ENCODE peak calls at places on chromosomes 11 and 22, in four cellular contexts. W is endodermal cell, E is choroid plexus epithelial cell, C is HFF-Myc. N is an unnamed sample.

GRCh38 chr11:76566811-76567210 is 103.7 kb downstream of the LRRC32 start:
- DNase-seq in C (no peak), W (no peak), E (peak), N (no peak)

GRCh38 chr11:71363721-71364120 is 84.5 kb downstream of the DHCR7 start:
- DNase-seq in E (no peak), W (no peak), C (no peak), N (no peak)

GRCh38 chr11:35014352-35014751 is 97.9 kb downstream of the PDHX start:
- DNase-seq in W (no peak), C (peak), E (peak), N (no peak)

GRCh38 chr11:65525659-65526480 is 987 bp downstream of the SCYL1 start:
- DNase-seq in C (no peak), W (no peak), E (no peak), N (no peak)

GRCh38 chr11:45087301-45087700 is 59.1 kb upstream of the PRDM11 start:
- DNase-seq in W (no peak), E (no peak), C (no peak), N (no peak)

GRCh38 chr22:19959587-19960490 is 18.2 kb upstream of the TXNRD2 start:
- DNase-seq in E (no peak), W (no peak), C (no peak), N (no peak)

GRCh38 chr11:108286369-108286768 is 63.5 kb downstream of the ATM start:
- DNase-seq in C (no peak), E (no peak), W (no peak), N (no peak)

GRCh38 chr11:131005829-131006228 is 89.5 kb upstream of the SNX19 start:
- DNase-seq in C (no peak), E (no peak), W (no peak), N (no peak)

GRCh38 chr22:50417544-50417943 is 57.3 kb downstream of the SBF1 start:
- DNase-seq in E (no peak), C (no peak), W (no peak), N (no peak)

GRCh38 chr22:20080776-20081654 is 974 bp downstream of the DGCR8 start:
- DNase-seq in C (no peak), W (peak), E (peak), N (peak)

GRCh38 chr11:83724704-83725114 is 438.5 kb upstream of the CCDC90B start:
- DNase-seq in E (peak), W (peak), C (no peak), N (peak)

GRCh38 chr11:129637983-129638776 is 177.5 kb upstream of the TMEM45B start:
- DNase-seq in C (no peak), W (no peak), E (no peak), N (no peak)

GRCh38 chr22:22700631-22701030 is 56.2 kb downstream of the GGTLC2 start:
- DNase-seq in E (no peak), W (peak), C (no peak), N (no peak)

GRCh38 chr11:93655047-93655446 is 6.4 kb upstream of the CEP295 start:
- DNase-seq in E (no peak), W (no peak), C (no peak), N (no peak)

DNA sequence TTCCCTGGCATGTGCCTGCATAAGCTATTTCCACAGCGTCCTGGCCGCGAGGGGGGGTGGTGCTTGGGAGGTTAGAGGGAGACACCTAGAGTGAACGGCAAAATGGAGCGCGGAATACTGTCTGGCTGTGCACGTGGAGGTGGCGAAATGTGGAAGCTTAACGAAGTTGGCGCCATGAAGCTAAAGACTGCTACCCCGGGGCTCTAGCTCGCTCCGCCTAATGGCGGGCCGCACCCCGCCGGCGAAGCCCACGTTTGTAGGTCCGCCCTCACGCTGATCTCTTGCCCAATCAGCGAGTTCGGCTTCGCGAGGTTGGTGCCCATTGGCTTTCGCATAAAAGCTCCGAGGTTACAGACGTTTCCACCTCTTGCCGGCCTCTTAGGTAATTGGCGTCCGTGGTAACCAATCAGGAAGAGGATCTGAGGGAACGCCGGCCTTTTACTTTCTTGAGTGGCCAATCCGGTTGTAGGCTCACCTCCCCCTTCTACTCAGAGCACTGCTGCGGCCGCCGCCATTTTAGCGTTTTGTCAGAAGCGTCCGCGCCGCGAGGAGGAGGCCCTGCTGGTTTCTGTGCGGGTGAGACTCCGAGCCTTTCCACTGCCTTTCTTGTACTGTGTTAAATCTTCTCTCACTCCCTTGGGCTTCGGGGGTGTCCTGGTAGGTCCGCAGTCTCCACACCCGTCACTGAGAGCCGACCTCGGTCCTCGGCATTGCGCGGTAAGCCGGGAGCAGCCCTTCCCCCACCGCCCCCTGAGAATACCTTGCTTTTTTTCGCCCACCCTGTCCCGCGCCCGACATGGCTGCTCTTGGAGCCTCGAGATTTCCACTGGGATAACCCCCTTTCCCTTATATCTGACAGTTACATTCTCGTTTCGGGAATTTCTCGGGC is at the start of gene RBM4:
- DNase-seq in C (peak), W (peak), E (peak), N (peak)
- TF ChIP-seq CTCF in C (no peak), W (peak), E (peak), N (no peak)

DNA sequence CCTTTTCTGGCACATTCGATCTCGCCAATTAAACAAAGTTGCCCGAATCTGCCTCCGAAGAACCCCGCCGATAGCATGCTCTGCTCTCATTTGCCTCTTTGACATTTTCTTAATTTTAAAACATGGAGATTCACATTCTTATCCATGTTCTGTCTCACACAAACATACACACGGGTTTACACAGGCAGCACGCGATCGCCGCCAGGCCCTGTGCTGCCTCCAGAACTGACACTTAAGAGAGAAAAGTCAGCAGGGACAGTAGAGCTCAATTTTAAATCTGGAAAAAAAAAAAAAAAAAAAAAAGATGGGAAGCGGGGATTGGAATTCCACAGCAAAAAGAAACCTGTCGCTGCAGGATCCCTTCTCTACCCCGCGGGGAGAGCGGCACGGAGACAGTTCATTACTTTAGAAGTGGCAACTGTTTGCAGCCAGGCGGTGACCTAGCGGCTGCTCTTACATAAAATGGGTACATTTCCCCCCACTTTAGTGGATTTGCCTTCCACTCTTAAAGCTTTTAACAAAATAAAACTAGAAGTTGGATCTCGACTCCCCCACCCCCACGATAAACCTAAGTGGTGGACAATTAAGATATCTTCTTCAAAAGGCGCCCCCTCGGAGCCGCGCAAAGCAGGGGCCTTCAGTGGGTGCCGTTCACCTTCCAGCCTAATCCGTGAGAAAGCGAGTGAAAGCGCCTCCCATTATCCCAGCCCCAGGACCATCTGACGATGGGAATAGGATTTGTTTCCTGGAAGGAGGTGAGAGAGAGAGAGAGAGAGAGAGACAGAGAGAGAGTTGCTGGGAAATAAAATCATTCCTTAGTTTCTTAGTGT is 13.7 kb downstream of the PAX6 start:
- DNase-seq in C (no peak), W (peak), E (no peak), N (no peak)
- H3K4me3 ChIP-seq in C (no peak), W (peak), E (no peak), N (no peak)

DNA sequence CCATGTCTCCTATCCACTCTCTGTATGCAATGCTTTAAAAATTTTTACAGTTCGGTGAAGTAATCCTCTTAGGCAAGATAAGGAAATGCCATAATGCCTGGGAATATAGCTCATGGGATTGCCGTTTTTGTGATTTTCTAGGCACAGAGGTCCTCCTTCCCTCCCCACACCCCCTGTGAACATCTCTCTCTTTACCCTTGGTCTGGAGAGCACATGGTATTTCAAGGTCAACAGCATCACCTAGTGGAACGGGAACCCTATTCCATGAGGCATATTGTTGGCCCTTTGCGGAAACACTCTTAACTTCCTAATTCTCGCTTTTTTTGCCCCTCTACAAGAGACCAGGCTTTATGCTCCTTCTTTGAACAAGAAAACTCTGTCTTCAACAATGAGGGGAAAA is 8.8 kb downstream of the NXPE4 start:
- DNase-seq in C (no peak), W (peak), E (peak), N (no peak)
- TF ChIP-seq CTCF in C (peak), W (peak), E (peak), N (peak)

GRCh38 chr22:26466196-26466595 is 17.4 kb downstream of the HPS4 start:
- DNase-seq in E (no peak), C (no peak), W (no peak), N (no peak)
- H3K4me3 ChIP-seq in E (no peak), C (no peak), W (no peak), N (no peak)

GRCh38 chr22:29733362-29734322 is 13.8 kb downstream of the CABP7 start:
- DNase-seq in C (no peak), W (no peak), E (no peak), N (no peak)

GRCh38 chr22:29737251-29738117 is 17.7 kb downstream of the CABP7 start:
- DNase-seq in C (no peak), E (no peak), W (no peak), N (no peak)

GRCh38 chr22:29734853-29735252 is 15.1 kb downstream of the CABP7 start:
- DNase-seq in C (no peak), E (no peak), W (peak), N (no peak)

GRCh38 chr22:29731058-29731850 is 11.5 kb downstream of the CABP7 start:
- DNase-seq in C (no peak), E (no peak), W (no peak), N (no peak)

GRCh38 chr22:29734429-29734828 is 14.6 kb downstream of the CABP7 start:
- DNase-seq in E (no peak), C (no peak), W (no peak), N (no peak)
- TF ChIP-seq CTCF in E (no peak), C (no peak), W (no peak), N (no peak)

GRCh38 chr11:1546536-1547466 is 25.3 kb downstream of the DUSP8 start:
- DNase-seq in W (peak), C (no peak), E (peak), N (no peak)
- H3K4me3 ChIP-seq in W (no peak), C (peak), E (no peak), N (peak)

DNA sequence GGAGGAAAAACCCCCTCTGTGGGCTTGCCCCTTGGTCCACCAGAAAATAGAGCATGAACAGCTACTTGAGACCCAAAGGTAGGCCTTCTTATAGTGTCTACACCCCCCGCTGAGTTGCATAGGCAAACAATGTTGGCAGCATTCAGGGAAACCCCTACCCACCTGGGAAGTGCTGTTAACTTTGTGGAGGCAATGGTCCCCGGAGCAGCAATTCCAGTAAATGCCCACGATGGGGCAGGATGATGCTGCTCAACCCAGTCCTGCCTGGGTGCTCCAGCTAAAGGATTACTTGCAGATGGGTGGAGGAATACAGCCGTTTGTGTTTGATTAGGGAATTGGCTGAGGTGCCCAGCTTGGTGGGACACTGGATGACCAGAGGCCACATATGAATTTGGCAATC is 381.3 kb upstream of the ANO5 start:
- DNase-seq in E (no peak), C (no peak), W (peak), N (peak)
- TF ChIP-seq CTCF in E (no peak), C (no peak), W (peak), N (peak)

DNA sequence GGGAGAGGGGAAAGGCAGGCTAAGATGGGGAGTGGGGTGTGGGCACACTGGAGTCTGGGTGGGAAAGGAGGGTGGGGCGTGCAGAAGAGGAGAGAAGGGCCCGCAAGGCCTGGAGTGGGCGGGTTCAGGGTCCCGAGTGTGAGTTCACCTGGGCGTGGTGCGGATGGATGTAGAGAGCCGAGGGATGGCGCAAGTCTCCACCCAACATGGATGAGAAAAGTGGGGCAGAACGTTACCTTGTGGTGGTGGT is 364 bp upstream of the ABCC8 start:
- DNase-seq in C (no peak), W (no peak), E (no peak), N (no peak)
- H3K4me3 ChIP-seq in C (no peak), W (no peak), E (no peak), N (no peak)

GRCh38 chr11:113249491-113249763 is 65.0 kb upstream of the TTC12 start:
- DNase-seq in W (peak), C (no peak), E (peak), N (no peak)
- TF ChIP-seq CTCF in W (peak), C (peak), E (peak), N (peak)